ENCODE peak calls at places on chromosome 5, in four cellular contexts. One of them, this sample, is unnamed.

GRCh38 chr5:4363045-4363444 is 767.4 kb downstream of the IRX1 start:
- DNase-seq in lower leg skin: no peak
- DNase-seq in psoas muscle: no peak
- DNase-seq in epithelial cell of proximal tubule: no peak
- DNase-seq in this sample: no peak

GRCh38 chr5:150593593-150593992 is 46.9 kb upstream of the SYNPO start:
- DNase-seq in lower leg skin: no peak
- DNase-seq in psoas muscle: no peak
- DNase-seq in epithelial cell of proximal tubule: no peak
- DNase-seq in this sample: no peak

GRCh38 chr5:65209341-65209740 is 272.4 kb downstream of the ADAMTS6 start:
- DNase-seq in lower leg skin: no peak
- DNase-seq in psoas muscle: no peak
- DNase-seq in epithelial cell of proximal tubule: peak; percentile 58
- DNase-seq in this sample: peak; percentile 90

GRCh38 chr5:54733101-54733500 is 215.5 kb downstream of the SNX18 start:
- DNase-seq in lower leg skin: no peak
- DNase-seq in psoas muscle: no peak
- DNase-seq in epithelial cell of proximal tubule: no peak
- DNase-seq in this sample: no peak

GRCh38 chr5:9589049-9589835 is 40.9 kb downstream of the TAS2R1 start:
- DNase-seq in lower leg skin: no peak
- DNase-seq in psoas muscle: no peak
- DNase-seq in epithelial cell of proximal tubule: no peak
- DNase-seq in this sample: no peak

GRCh38 chr5:136192526-136193395 is at the start of gene SMIM32:
- DNase-seq in lower leg skin: peak; percentile 12
- DNase-seq in psoas muscle: peak; percentile 68
- DNase-seq in epithelial cell of proximal tubule: no peak
- DNase-seq in this sample: no peak

GRCh38 chr5:139162448-139162847 is 35.7 kb downstream of the SIL1 start:
- DNase-seq in lower leg skin: no peak
- DNase-seq in psoas muscle: no peak
- DNase-seq in epithelial cell of proximal tubule: no peak
- DNase-seq in this sample: no peak

GRCh38 chr5:125870271-125870670 is 552.9 kb upstream of the GRAMD2B start:
- DNase-seq in lower leg skin: no peak
- DNase-seq in psoas muscle: no peak
- DNase-seq in epithelial cell of proximal tubule: no peak
- DNase-seq in this sample: peak; percentile 13

GRCh38 chr5:135025730-135026644 is 8.0 kb downstream of the PITX1 start:
- DNase-seq in lower leg skin: no peak
- DNase-seq in psoas muscle: peak; percentile 33
- DNase-seq in epithelial cell of proximal tubule: no peak
- DNase-seq in this sample: no peak

GRCh38 chr5:132072508-132072907 is 1.1 kb upstream of the CSF2 start:
- DNase-seq in lower leg skin: no peak
- DNase-seq in psoas muscle: no peak
- DNase-seq in epithelial cell of proximal tubule: no peak
- DNase-seq in this sample: no peak

GRCh38 chr5:160508780-160509361 is 87.2 kb downstream of the PTTG1 start:
- DNase-seq in lower leg skin: peak; percentile 59
- DNase-seq in psoas muscle: no peak
- DNase-seq in epithelial cell of proximal tubule: peak; percentile 16
- DNase-seq in this sample: peak; percentile 39

GRCh38 chr5:141785667-141786066 is 92.5 kb downstream of the PCDH1 start:
- DNase-seq in lower leg skin: no peak
- DNase-seq in psoas muscle: no peak
- DNase-seq in epithelial cell of proximal tubule: no peak
- DNase-seq in this sample: no peak

GRCh38 chr5:158858011-158858410 is 241.7 kb downstream of the EBF1 start:
- DNase-seq in lower leg skin: no peak
- DNase-seq in psoas muscle: no peak
- DNase-seq in epithelial cell of proximal tubule: no peak
- DNase-seq in this sample: no peak

GRCh38 chr5:156021866-156022265 is 305.1 kb upstream of the SGCD start:
- DNase-seq in lower leg skin: no peak
- DNase-seq in psoas muscle: no peak
- DNase-seq in epithelial cell of proximal tubule: no peak
- DNase-seq in this sample: no peak

GRCh38 chr5:34062419-34062818 is 19.4 kb upstream of the C1QTNF3 start:
- DNase-seq in lower leg skin: no peak
- DNase-seq in psoas muscle: no peak
- DNase-seq in epithelial cell of proximal tubule: peak; percentile 64
- DNase-seq in this sample: no peak

GRCh38 chr5:139287890-139288635 is 5.5 kb upstream of the MATR3 start:
- DNase-seq in lower leg skin: no peak
- DNase-seq in psoas muscle: no peak
- DNase-seq in epithelial cell of proximal tubule: no peak
- DNase-seq in this sample: no peak

GRCh38 chr5:173888473-173889135 is 455 bp downstream of the CPEB4 start:
- DNase-seq in lower leg skin: no peak
- DNase-seq in psoas muscle: peak; percentile 69
- DNase-seq in epithelial cell of proximal tubule: no peak
- DNase-seq in this sample: no peak

GRCh38 chr5:140631831-140632365 is 1.1 kb downstream of the CD14 start:
- DNase-seq in lower leg skin: no peak
- DNase-seq in psoas muscle: peak; percentile 63
- DNase-seq in epithelial cell of proximal tubule: no peak
- DNase-seq in this sample: no peak

GRCh38 chr5:180343846-180344327 is 9.2 kb downstream of the GFPT2 start:
- DNase-seq in lower leg skin: no peak
- DNase-seq in psoas muscle: peak; percentile 70
- DNase-seq in epithelial cell of proximal tubule: no peak
- DNase-seq in this sample: no peak

GRCh38 chr5:169350016-169350415 is 49.1 kb upstream of the SLIT3 start:
- DNase-seq in lower leg skin: no peak
- DNase-seq in psoas muscle: no peak
- DNase-seq in epithelial cell of proximal tubule: peak; percentile 88
- DNase-seq in this sample: peak; percentile 17

DNA sequence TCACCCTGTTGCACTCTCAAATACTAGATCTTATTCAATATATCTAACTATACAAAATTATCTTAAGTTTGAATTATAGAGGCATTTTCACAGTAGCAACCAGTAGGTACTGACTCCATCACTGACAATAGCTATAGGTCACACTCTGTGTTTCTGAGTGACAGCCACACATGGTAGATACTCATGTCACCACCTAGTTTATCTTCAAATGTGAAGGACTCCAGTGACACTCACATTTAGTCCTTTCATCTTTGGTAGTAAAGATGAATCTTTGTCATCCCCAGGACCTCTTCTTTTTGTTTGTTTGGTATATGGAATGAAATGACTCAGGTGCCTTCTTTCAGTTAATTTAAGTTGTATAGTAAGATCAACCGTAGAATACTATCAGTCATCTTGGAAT is 102.5 kb upstream of the DHFR start:
- DNase-seq in lower leg skin: no peak
- DNase-seq in psoas muscle: no peak
- DNase-seq in epithelial cell of proximal tubule: no peak
- DNase-seq in this sample: no peak
- H3K4me3 ChIP-seq in lower leg skin: no peak overlapping the region
- H3K4me3 ChIP-seq in psoas muscle: no peak overlapping the region
- H3K4me3 ChIP-seq in epithelial cell of proximal tubule: no peak overlapping the region
- H3K4me3 ChIP-seq in this sample: no peak overlapping the region

DNA sequence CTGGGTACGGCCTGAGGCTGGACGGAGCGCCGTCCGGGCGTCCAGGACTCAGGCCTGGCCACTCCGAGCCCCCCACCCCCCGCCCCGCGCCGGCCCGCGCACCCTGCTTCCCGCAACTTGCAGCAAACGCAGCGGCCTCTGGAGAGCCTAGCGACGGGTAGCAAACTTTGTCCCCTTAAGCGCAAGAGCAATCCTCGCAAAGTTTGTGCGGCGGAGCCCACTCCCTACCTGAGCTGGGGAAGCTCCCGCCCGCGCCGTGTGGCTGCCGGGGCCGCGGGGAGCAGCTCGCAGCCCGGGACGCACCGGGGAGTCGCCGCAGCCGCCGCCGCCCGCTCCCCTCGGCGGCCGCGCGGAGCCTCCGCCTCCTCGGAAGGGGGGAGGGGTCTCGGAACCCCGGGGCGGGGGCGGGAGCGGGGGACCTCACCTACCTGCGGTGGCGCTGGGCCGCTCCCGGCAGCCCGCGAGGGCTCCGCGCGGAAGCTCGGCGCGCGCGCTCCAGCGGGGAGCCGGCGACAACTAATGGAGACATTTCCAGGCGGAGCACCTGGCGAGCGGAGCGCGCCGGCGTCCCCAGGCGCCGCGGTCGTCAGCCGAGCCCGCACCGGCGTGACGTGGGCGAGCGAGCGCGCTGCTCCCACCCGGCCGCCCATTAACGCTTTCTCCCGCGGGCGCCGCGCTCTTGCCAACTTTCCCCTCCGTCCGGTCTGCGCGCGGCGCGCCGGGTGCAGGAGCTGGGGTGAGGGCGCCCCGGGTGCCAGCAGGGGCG is 4.1 kb upstream of the IRX4 start:
- DNase-seq in lower leg skin: no peak
- DNase-seq in psoas muscle: peak; percentile 35
- DNase-seq in epithelial cell of proximal tubule: no peak
- DNase-seq in this sample: no peak
- H3K4me3 ChIP-seq in lower leg skin: peak overlapping the region; percentile 23
- H3K4me3 ChIP-seq in psoas muscle: peak overlapping the region; percentile 41
- H3K4me3 ChIP-seq in epithelial cell of proximal tubule: no peak overlapping the region
- H3K4me3 ChIP-seq in this sample: no peak overlapping the region

GRCh38 chr5:124658867-124659557 is 87.4 kb downstream of the ZNF608 start:
- DNase-seq in lower leg skin: no peak
- DNase-seq in psoas muscle: no peak
- DNase-seq in epithelial cell of proximal tubule: no peak
- DNase-seq in this sample: no peak
- H3K4me3 ChIP-seq in lower leg skin: no peak overlapping the region
- H3K4me3 ChIP-seq in psoas muscle: no peak overlapping the region
- H3K4me3 ChIP-seq in epithelial cell of proximal tubule: peak overlapping the region; percentile 11
- H3K4me3 ChIP-seq in this sample: no peak overlapping the region

GRCh38 chr5:66477591-66477990 is 118.6 kb upstream of the MAST4 start:
- DNase-seq in lower leg skin: no peak
- DNase-seq in psoas muscle: no peak
- DNase-seq in epithelial cell of proximal tubule: no peak
- DNase-seq in this sample: no peak
- H3K4me3 ChIP-seq in lower leg skin: no peak overlapping the region
- H3K4me3 ChIP-seq in psoas muscle: no peak overlapping the region
- H3K4me3 ChIP-seq in epithelial cell of proximal tubule: no peak overlapping the region
- H3K4me3 ChIP-seq in this sample: no peak overlapping the region